ENCODE peak calls at places on chromosome 5, in seven cellular contexts. B is CD8-positive, alpha-beta T cell; Z is tibial artery; S is mammary epithelial cell; L is Panc1; O is tibial nerve; C is IMR-90. V is an unnamed sample.

GRCh38 chr5:173315495-173316352 is 12.5 kb downstream of the STC2 start:
- DNase-seq in B (no peak), Z (peak; percentile 58), S (no peak), L (no peak), O (no peak), C (peak; percentile 91), V (no peak)

GRCh38 chr5:124920909-124921666 is 174.6 kb upstream of the ZNF608 start:
- DNase-seq in B (no peak), Z (no peak), S (no peak), L (no peak), O (no peak), C (no peak), V (peak; percentile 71)

GRCh38 chr5:137960819-137961218 is 71.6 kb downstream of the PKD2L2 start:
- DNase-seq in B (no peak), Z (no peak), S (no peak), L (no peak), O (no peak), C (no peak), V (no peak)

GRCh38 chr5:109961755-109962154 is 272.0 kb downstream of the MAN2A1 start:
- DNase-seq in B (no peak), Z (no peak), S (no peak), L (no peak), O (no peak), C (no peak), V (no peak)

GRCh38 chr5:16884595-16884994 is 51.5 kb downstream of the MYO10 start:
- DNase-seq in B (no peak), Z (no peak), S (no peak), L (no peak), O (no peak), C (no peak), V (no peak)

GRCh38 chr5:107799306-107799705 is 128.6 kb upstream of the EFNA5 start:
- DNase-seq in B (no peak), Z (no peak), S (no peak), L (no peak), O (no peak), C (no peak), V (no peak)

GRCh38 chr5:109062669-109063068 is 315.0 kb downstream of the FER start:
- DNase-seq in B (no peak), Z (no peak), S (no peak), L (no peak), O (no peak), C (no peak), V (no peak)

GRCh38 chr5:62585751-62586150 is 7.1 kb downstream of the LRRC70 start:
- DNase-seq in B (no peak), Z (no peak), S (no peak), L (no peak), O (no peak), C (peak; percentile 6), V (no peak)

GRCh38 chr5:62041364-62041763 is 264.6 kb upstream of the KIF2A start:
- DNase-seq in B (no peak), Z (no peak), S (no peak), L (no peak), O (no peak), C (no peak), V (no peak)

GRCh38 chr5:13632676-13633075 is 311.8 kb downstream of the DNAH5 start:
- DNase-seq in B (no peak), Z (no peak), S (peak; percentile 71), L (no peak), O (no peak), C (peak; percentile 36), V (no peak)

GRCh38 chr5:132826424-132827082 is 3.9 kb downstream of the SHROOM1 start:
- DNase-seq in B (no peak), Z (no peak), S (no peak), L (no peak), O (no peak), C (no peak), V (no peak)

GRCh38 chr5:116814656-116815055 is 240.0 kb upstream of the SEMA6A start:
- DNase-seq in B (no peak), Z (no peak), S (no peak), L (no peak), O (no peak), C (no peak), V (no peak)

GRCh38 chr5:15585826-15586591 is 86.0 kb downstream of the FBXL7 start:
- DNase-seq in B (no peak), Z (no peak), S (no peak), L (no peak), O (no peak), C (no peak), V (no peak)

GRCh38 chr5:38330207-38330606 is 71.8 kb downstream of the EGFLAM start:
- DNase-seq in B (no peak), Z (no peak), S (no peak), L (no peak), O (no peak), C (no peak), V (no peak)

DNA sequence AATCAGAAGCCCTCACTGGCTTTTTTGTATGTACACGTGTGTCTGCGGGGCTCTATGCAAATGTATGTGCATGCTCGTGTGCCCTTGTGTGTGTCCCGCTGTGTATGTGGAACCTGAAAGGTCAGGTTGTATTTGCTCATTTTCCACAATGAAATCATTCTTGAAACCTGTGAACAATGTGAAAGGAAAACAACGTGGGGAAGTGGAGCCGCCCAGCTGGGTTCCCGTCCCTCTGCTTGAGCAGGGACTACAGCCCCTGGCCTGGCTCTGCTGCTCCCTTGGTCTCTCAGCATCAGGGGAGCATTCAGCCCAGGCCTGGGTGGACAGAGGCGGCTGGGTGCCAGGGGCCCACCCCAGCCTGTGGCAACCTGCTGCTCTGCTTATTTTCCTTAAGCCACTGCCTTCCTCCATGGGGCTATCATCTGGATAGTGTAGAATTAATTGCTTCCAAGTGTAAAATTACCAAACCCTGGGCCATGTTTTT is 3.0 kb downstream of the ECSCR start:
- DNase-seq in B (no peak), Z (no peak), S (no peak), L (no peak), O (no peak), C (no peak), V (peak; percentile 57)
- H3K4me3 ChIP-seq in B (no peak overlapping the region), Z (no peak overlapping the region), S (no peak overlapping the region), L (no peak overlapping the region), O (no peak overlapping the region), C (no peak overlapping the region), V (no peak overlapping the region)

GRCh38 chr5:134824681-134825080 is 21.1 kb upstream of the C5orf24 start:
- DNase-seq in B (no peak), Z (no peak), S (no peak), L (no peak), O (no peak), C (no peak), V (no peak)
- H3K36me3 ChIP-seq in B (peaks cover 23% of the 10 kb centered on the region), Z (peaks cover 85% of the 10 kb centered on the region), S (peaks cover 31% of the 10 kb centered on the region), L (peaks cover 38% of the 10 kb centered on the region), O (no peaks in the 10 kb centered on the region), C (peaks cover 26% of the 10 kb centered on the region), V (peaks cover 11% of the 10 kb centered on the region)

DNA sequence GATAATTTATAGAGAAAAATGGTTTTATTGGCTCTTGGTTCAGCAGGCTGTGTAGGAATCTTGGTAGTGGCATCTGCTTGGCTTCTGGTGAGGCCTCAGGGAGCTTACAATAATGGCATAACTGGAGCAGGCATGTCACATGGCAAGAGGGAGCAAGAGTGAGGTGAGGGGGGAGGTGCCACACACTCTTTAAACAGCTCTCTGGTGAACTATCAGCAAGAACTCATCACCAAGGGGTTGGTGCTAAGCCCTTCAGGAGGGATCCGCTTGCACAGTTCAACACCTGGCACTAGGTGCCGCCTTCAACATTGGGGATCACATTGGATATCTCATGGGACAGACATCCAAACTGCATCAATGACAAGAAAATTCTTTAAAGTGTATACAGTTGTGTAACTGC is 10.5 kb downstream of the GPBP1 start:
- DNase-seq in B (no peak), Z (no peak), S (no peak), L (no peak), O (no peak), C (no peak), V (no peak)
- TF ChIP-seq CTCF in B (no peak), Z (no peak), S (peak; percentile 19), L (no peak), O (no peak), C (no peak), V (no peak)

DNA sequence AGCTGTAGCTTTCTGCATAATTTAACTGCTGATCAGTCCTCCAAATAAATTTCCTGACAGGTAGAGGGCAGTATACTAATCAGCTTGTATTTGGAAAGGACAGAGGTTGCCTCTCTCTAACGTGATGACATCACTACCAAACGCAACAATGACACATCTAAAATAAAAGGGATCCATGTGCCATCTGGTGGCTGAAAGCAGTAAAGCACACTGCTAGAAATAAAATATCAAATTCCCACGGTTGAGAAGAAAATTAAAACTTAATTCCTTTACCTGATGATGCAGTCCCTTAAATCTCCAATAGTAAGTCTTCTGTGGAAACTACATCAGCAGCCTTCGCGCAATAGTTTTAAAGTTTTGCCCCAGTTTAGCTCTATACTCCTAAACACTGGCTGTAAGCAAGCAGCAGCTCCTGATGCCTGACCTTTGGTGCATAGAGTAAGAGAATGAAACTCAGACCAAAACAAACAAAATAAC is 54.5 kb downstream of the DIAPH1 start:
- DNase-seq in B (peak; percentile 59), Z (peak; percentile 71), S (peak; percentile 85), L (peak; percentile 87), O (peak; percentile 36), C (peak; percentile 97), V (peak; percentile 71)
- H3K4me3 ChIP-seq in B (no peak overlapping the region), Z (no peak overlapping the region), S (no peak overlapping the region), L (no peak overlapping the region), O (no peak overlapping the region), C (no peak overlapping the region), V (no peak overlapping the region)

DNA sequence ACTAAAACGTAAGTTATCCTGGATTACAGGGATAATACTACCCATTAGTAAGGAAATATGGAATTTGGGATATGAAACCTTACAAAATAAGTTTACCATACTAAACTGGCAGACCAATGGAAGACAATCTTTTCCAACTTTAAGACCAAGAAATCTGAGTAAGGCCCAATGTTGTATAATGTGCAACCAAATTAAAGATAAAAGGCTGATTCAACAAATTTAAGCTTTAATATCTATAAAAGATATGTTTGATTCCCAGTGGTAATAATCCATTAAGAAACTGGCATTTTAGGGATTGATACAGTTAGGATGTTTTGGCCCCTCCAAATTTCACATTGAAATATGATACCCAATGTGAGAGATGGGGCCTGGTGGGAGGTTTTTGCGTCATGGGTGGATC is 66.6 kb downstream of the DROSHA start:
- DNase-seq in B (no peak), Z (no peak), S (no peak), L (no peak), O (no peak), C (no peak), V (no peak)
- H3K36me3 ChIP-seq in B (peaks cover 45% of the 10 kb centered on the region), Z (peaks cover 65% of the 10 kb centered on the region), S (peaks cover 29% of the 10 kb centered on the region), L (peaks cover 37% of the 10 kb centered on the region), O (peaks cover 14% of the 10 kb centered on the region), C (peaks cover 15% of the 10 kb centered on the region), V (peaks cover 8% of the 10 kb centered on the region)

GRCh38 chr5:19733612-19734495 is 254.1 kb downstream of the CDH18 start:
- DNase-seq in B (no peak), Z (no peak), S (peak; percentile 18), L (no peak), O (no peak), C (no peak), V (no peak)
- TF ChIP-seq CTCF in B (no peak), Z (no peak), S (no peak), L (no peak), O (no peak), C (no peak), V (no peak)